ENCODE peak calls at places on chromosomes 7 and 10, in five cellular contexts. Y is K562, B is A549, Q is HepG2, Z is GM12878. N is an unnamed sample.
A peak's percentile ranks its signal among the peaks of the same experiment; 100 is the strongest.

GRCh38 chr7:32318300-32319018 is 171.7 kb downstream of the LSM5 start:
- DNase-seq in Y (no peak), B (no peak), Q (no peak), Z (no peak), N (peak; percentile 12)

GRCh38 chr10:6401562-6402348 is 178.3 kb downstream of the PRKCQ start:
- DNase-seq in Y (peak; percentile 72), B (peak; percentile 96), Q (peak; percentile 83), Z (peak; percentile 37), N (peak; percentile 74)

GRCh38 chr7:36775673-36776072 is 51.4 kb upstream of the AOAH start:
- DNase-seq in Y (no peak), B (no peak), Q (no peak), Z (no peak), N (no peak)

GRCh38 chr10:36462194-36462593 is 663.2 kb upstream of the ANKRD30A start:
- DNase-seq in Y (no peak), B (no peak), Q (no peak), Z (no peak), N (no peak)

GRCh38 chr7:39673868-39674267 is 50.5 kb downstream of the RALA start:
- DNase-seq in Y (no peak), B (no peak), Q (no peak), Z (no peak), N (no peak)

GRCh38 chr7:27252935-27253333 is 10.3 kb downstream of the EVX1 start:
- DNase-seq in Y (no peak), B (no peak), Q (no peak), Z (no peak), N (no peak)

GRCh38 chr10:68301790-68302502 is 29.9 kb upstream of the HNRNPH3 start:
- DNase-seq in Y (peak; percentile 51), B (peak; percentile 72), Q (peak; percentile 50), Z (peak; percentile 41), N (no peak)

GRCh38 chr7:47407136-47407535 is 174.8 kb downstream of the TNS3 start:
- DNase-seq in Y (no peak), B (no peak), Q (no peak), Z (no peak), N (no peak)

GRCh38 chr7:70374772-70375533 is 757.0 kb upstream of the GALNT17 start:
- DNase-seq in Y (no peak), B (no peak), Q (no peak), Z (no peak), N (no peak)

GRCh38 chr7:136687693-136688322 is 180.6 kb upstream of the CHRM2 start:
- DNase-seq in Y (peak; percentile 47), B (peak; percentile 24), Q (peak; percentile 7), Z (no peak), N (no peak)

GRCh38 chr7:96508371-96508770 is 186.5 kb upstream of the SLC25A13 start:
- DNase-seq in Y (no peak), B (no peak), Q (no peak), Z (no peak), N (no peak)

GRCh38 chr7:1043552-1044188 is 676 bp upstream of the GPR146 start:
- DNase-seq in Y (no peak), B (no peak), Q (peak; percentile 23), Z (no peak), N (no peak)

GRCh38 chr10:30827531-30828120 is 198.1 kb upstream of the LYZL2 start:
- DNase-seq in Y (no peak), B (no peak), Q (no peak), Z (no peak), N (no peak)

DNA sequence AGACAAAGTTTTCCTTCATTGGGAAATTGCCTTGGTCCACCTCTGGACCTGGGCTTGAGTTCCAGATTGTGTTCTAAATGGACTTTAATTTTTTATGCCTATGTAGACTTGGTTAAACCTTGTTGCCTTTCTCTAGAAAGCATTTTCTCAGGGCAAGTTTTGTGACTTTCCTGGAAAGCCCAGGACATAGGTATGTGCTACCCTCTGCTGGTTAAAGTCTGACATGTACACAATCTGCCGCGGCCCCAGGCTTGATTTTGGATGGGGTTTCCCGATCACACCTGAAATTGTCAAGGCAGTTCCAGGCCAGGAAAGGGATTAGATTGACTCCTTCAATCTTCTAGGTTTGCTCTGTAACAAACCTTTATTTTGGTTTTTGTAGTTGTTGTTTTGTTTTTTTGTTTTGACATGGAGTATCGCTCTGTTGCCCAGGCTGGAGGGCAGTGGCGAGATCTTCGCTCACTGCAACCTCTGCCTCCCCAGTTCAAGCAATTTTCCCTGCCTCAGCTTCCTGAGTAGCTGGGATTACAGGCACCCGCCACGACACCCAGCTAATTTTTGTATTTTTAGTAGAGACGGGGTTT is 14.1 kb upstream of the AKR1B10 start:
- DNase-seq in Y (peak; percentile 67), B (peak; percentile 75), Q (peak; percentile 27), Z (peak; percentile 8), N (peak; percentile 64)
- TF ChIP-seq ESRRA in Y (no peak), B (no peak), Q (no peak), Z (no peak), N (no peak)

GRCh38 chr10:48938281-48938680 is 1.4 kb downstream of the LRRC18 start:
- DNase-seq in Y (no peak), B (no peak), Q (no peak), Z (no peak), N (no peak)

GRCh38 chr10:48939790-48940325 is at the start of gene LRRC18:
- DNase-seq in Y (no peak), B (no peak), Q (no peak), Z (no peak), N (no peak)

GRCh38 chr10:48937796-48938195 is 1.8 kb downstream of the LRRC18 start:
- DNase-seq in Y (no peak), B (no peak), Q (no peak), Z (no peak), N (no peak)

GRCh38 chr10:48940372-48940771 is 732 bp upstream of the LRRC18 start:
- DNase-seq in Y (no peak), B (no peak), Q (no peak), Z (no peak), N (no peak)

DNA sequence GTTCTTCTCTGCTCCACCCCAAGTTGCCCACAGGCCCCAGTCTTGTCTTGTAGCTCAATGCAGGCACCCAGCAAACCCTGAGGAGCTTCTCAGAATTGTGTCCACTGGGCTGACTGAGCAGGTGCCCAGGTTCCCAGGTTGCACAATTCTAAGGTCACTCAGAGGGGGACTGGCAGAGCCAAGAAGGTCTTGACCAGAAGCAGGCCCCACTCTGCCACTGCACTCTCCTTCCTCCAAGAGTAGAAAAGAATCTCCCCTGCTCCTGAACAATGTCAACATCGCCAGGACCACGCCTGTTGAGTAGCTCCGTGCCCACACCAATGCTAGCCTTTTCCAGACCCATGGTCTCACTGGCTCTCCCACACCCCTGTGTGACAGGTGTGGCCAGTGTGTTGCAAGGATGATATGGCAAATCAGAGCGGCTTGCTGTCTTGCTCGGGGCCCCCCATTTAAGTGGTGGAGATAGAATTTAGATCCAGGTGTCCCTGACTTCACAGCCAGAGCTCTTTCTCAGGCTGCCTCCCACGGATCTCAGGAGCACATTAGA is 577 bp downstream of the LRRC18 start:
- DNase-seq in Y (no peak), B (no peak), Q (no peak), Z (no peak), N (no peak)
- TF ChIP-seq ESRRA in Y (no peak), B (no peak), Q (no peak), Z (no peak), N (no peak)

GRCh38 chr7:132383962-132384361 is 192.3 kb downstream of the PLXNA4 start:
- DNase-seq in Y (no peak), B (no peak), Q (no peak), Z (no peak), N (no peak)

GRCh38 chr7:132387596-132387995 is 188.7 kb downstream of the PLXNA4 start:
- DNase-seq in Y (no peak), B (no peak), Q (no peak), Z (no peak), N (no peak)

GRCh38 chr7:132381742-132382472 is 194.4 kb downstream of the PLXNA4 start:
- DNase-seq in Y (no peak), B (no peak), Q (peak; percentile 3), Z (no peak), N (no peak)

GRCh38 chr7:132390705-132391104 is 185.6 kb downstream of the PLXNA4 start:
- DNase-seq in Y (no peak), B (peak; percentile 20), Q (no peak), Z (no peak), N (no peak)

GRCh38 chr7:132386249-132386681 is 190.0 kb downstream of the PLXNA4 start:
- DNase-seq in Y (no peak), B (no peak), Q (no peak), Z (no peak), N (no peak)
- TF ChIP-seq ESRRA in Y (no peak), B (no peak), Q (no peak), Z (no peak), N (no peak)

GRCh38 chr7:87027900-87028299 is 31.6 kb downstream of the ELAPOR2 start:
- DNase-seq in Y (no peak), B (no peak), Q (no peak), Z (peak; percentile 24), N (no peak)

GRCh38 chr7:87029078-87029477 is 30.4 kb downstream of the ELAPOR2 start:
- DNase-seq in Y (no peak), B (no peak), Q (no peak), Z (no peak), N (no peak)

GRCh38 chr7:87032604-87033003 is 26.9 kb downstream of the ELAPOR2 start:
- DNase-seq in Y (no peak), B (no peak), Q (no peak), Z (no peak), N (no peak)

DNA sequence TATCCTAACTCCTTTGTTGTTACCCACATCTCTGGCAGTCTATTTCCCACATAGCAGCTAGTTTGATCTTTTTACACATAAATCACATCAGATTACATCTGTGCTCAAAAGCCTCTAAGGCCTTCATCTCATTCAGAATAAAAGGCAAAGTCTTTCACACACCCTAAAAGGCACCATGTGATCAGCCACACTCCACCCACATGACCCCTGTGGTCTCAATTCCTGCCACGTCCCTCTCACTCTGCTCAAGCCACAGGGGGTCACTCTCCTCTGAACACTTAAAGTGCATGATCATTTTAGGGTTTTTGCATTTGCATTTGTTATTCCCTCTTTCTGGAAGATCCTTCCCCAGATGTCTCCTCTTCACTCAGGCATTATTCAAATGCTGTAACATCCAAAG is 30.8 kb downstream of the ELAPOR2 start:
- DNase-seq in Y (no peak), B (no peak), Q (no peak), Z (no peak), N (peak; percentile 16)
- TF ChIP-seq ESRRA in Y (no peak), B (no peak), Q (no peak), Z (no peak), N (no peak)

GRCh38 chr10:13206546-13207443 is 27.4 kb downstream of the UCMA start:
- DNase-seq in Y (no peak), B (peak; percentile 47), Q (peak; percentile 6), Z (no peak), N (no peak)

GRCh38 chr10:13206091-13206490 is 28.1 kb downstream of the UCMA start:
- DNase-seq in Y (no peak), B (no peak), Q (no peak), Z (no peak), N (no peak)

GRCh38 chr10:13201132-13201531 is 33.0 kb downstream of the UCMA start:
- DNase-seq in Y (no peak), B (no peak), Q (no peak), Z (no peak), N (no peak)
- TF ChIP-seq ESRRA in Y (no peak), B (no peak), Q (no peak), Z (no peak), N (no peak)